ENCODE peak calls at places on chromosomes 11 and 22, in nine cellular contexts. Z, Q, P, X, A, C, H, N and B are unnamed samples.

GRCh38 chr11:35407041-35407440 is 12.3 kb downstream of the SLC1A2 start:
- DNase-seq in X (no peak), Q (no peak), C (no peak), H (no peak), P (no peak), Z (no peak), N (no peak), A (no peak), B (no peak)

GRCh38 chr11:62575156-62575555 is 1.5 kb upstream of the EEF1G start:
- DNase-seq in A (no peak), C (no peak), Q (no peak), X (peak), N (no peak), H (no peak), P (no peak), Z (no peak), B (peak)

GRCh38 chr11:107757661-107758060 is 45.8 kb upstream of the SLN start:
- DNase-seq in N (no peak), Q (no peak), P (no peak), C (no peak), H (no peak), A (no peak), X (no peak), Z (no peak), B (no peak)

GRCh38 chr11:306645-307371 is 808 bp upstream of the IFITM2 start:
- DNase-seq in A (no peak), H (no peak), C (no peak), X (no peak), Z (no peak), Q (no peak), P (no peak), N (no peak), B (no peak)

GRCh38 chr11:7596975-7597391 is 76.3 kb downstream of the CYB5R2 start:
- DNase-seq in C (no peak), Q (no peak), Z (no peak), P (no peak), H (no peak), N (no peak), A (no peak), X (no peak), B (no peak)

GRCh38 chr22:25929479-25929878 is 187.5 kb downstream of the MYO18B start:
- DNase-seq in N (no peak), H (no peak), Q (no peak), A (no peak), Z (no peak), X (peak), P (no peak), C (no peak), B (no peak)

GRCh38 chr22:46064966-46065666 is 85.2 kb upstream of the PPARA start:
- DNase-seq in A (peak), C (no peak), Q (no peak), Z (peak), X (no peak), P (no peak), N (no peak), H (no peak), B (peak)

GRCh38 chr11:111585371-111585770 is 16.9 kb upstream of the SIK2 start:
- DNase-seq in C (no peak), Z (no peak), A (no peak), H (peak), N (no peak), X (no peak), P (no peak), Q (no peak), B (no peak)

GRCh38 chr11:47944555-47945128 is 35.7 kb upstream of the PTPRJ start:
- DNase-seq in C (no peak), Z (no peak), N (peak), H (no peak), P (no peak), Q (no peak), A (no peak), X (no peak), B (no peak)

GRCh38 chr11:16392646-16393045 is 36.3 kb upstream of the SOX6 start:
- DNase-seq in Q (no peak), X (no peak), H (peak), C (no peak), N (no peak), Z (no peak), A (no peak), P (no peak), B (no peak)